ENCODE peak calls at places on chromosome 3, in nine cellular contexts. I is thyroid gland, M is colonic mucosa, O is lower lobe of right lung, Z is RWPE1, K is H9, U is coronary artery, J is left ventricle myocardium inferior, Q is GM13977. G is an unnamed sample.
A peak's percentile ranks its signal among the peaks of the same experiment; 100 is the strongest.

GRCh38 chr3:36164400-36164799 is 215.9 kb upstream of the STAC start:
- DNase-seq in I (no peak), M (no peak), O (no peak), Z (no peak), K (no peak), U (no peak), J (no peak), Q (no peak), G (no peak)

GRCh38 chr3:126016616-126017015 is 47.6 kb downstream of the ROPN1B start:
- DNase-seq in I (no peak), M (no peak), O (no peak), Z (no peak), K (no peak), U (no peak), J (no peak), Q (no peak), G (no peak)

GRCh38 chr3:30508319-30508718 is 98.1 kb upstream of the TGFBR2 start:
- DNase-seq in I (no peak), M (no peak), O (no peak), Z (no peak), K (no peak), U (no peak), J (no peak), Q (no peak), G (no peak)

GRCh38 chr3:11154036-11154952 is at the start of gene HRH1:
- DNase-seq in I (peak; percentile 3), M (peak; percentile 21), O (no peak), Z (peak; percentile 13), K (no peak), U (no peak), J (peak; percentile 35), Q (no peak), G (peak; percentile 40)

GRCh38 chr3:8982509-8982908 is 19.2 kb upstream of the RAD18 start:
- DNase-seq in I (no peak), M (no peak), O (no peak), Z (no peak), K (no peak), U (no peak), J (no peak), Q (no peak), G (no peak)

GRCh38 chr3:134147411-134147810 is 103.2 kb downstream of the RYK start:
- DNase-seq in I (no peak), M (no peak), O (no peak), Z (no peak), K (no peak), U (no peak), J (no peak), Q (no peak), G (no peak)

GRCh38 chr3:5162102-5162501 is 25.4 kb upstream of the EDEM1 start:
- DNase-seq in I (no peak), M (no peak), O (no peak), Z (no peak), K (no peak), U (no peak), J (no peak), Q (no peak), G (no peak)

GRCh38 chr3:11847607-11848006 is 922 bp upstream of the TAMM41 start:
- DNase-seq in I (no peak), M (no peak), O (no peak), Z (no peak), K (no peak), U (no peak), J (no peak), Q (peak; percentile 22), G (peak; percentile 42)

GRCh38 chr3:194579091-194579606 is 54.1 kb downstream of the TMEM44 start:
- DNase-seq in I (no peak), M (no peak), O (no peak), Z (no peak), K (no peak), U (peak; percentile 83), J (peak; percentile 75), Q (no peak), G (no peak)

GRCh38 chr3:3800076-3800448 is 831 bp downstream of the LRRN1 start:
- DNase-seq in I (peak; percentile 23), M (peak; percentile 20), O (peak; percentile 44), Z (no peak), K (peak; percentile 34), U (no peak), J (no peak), Q (peak; percentile 32), G (peak; percentile 12)

GRCh38 chr3:63352008-63352279 is 73.8 kb downstream of the SYNPR start:
- DNase-seq in I (no peak), M (peak; percentile 80), O (no peak), Z (no peak), K (no peak), U (no peak), J (no peak), Q (no peak), G (no peak)

GRCh38 chr3:192130534-192131132 is 596.7 kb downstream of the FGF12 start:
- DNase-seq in I (peak; percentile 51), M (peak; percentile 36), O (no peak), Z (peak; percentile 36), K (peak; percentile 50), U (no peak), J (peak; percentile 21), Q (peak; percentile 18), G (peak; percentile 19)

GRCh38 chr3:31533169-31533870 is 595 bp downstream of the STT3B start:
- DNase-seq in I (peak; percentile 63), M (peak; percentile 67), O (peak; percentile 78), Z (peak; percentile 33), K (peak; percentile 40), U (peak; percentile 78), J (peak; percentile 52), Q (peak; percentile 39), G (peak; percentile 74)

GRCh38 chr3:31531992-31532586 is 636 bp upstream of the STT3B start:
- DNase-seq in I (peak; percentile 100), M (peak; percentile 99), O (peak; percentile 100), Z (peak; percentile 96), K (peak; percentile 99), U (peak; percentile 99), J (peak; percentile 99), Q (peak; percentile 99), G (peak; percentile 99)

GRCh38 chr3:31530039-31530983 is 2.4 kb upstream of the STT3B start:
- DNase-seq in I (no peak), M (no peak), O (no peak), Z (no peak), K (no peak), U (no peak), J (no peak), Q (no peak), G (no peak)

GRCh38 chr3:31532587-31533168 is at the start of gene STT3B:
- DNase-seq in I (peak; percentile 83), M (peak; percentile 86), O (peak; percentile 89), Z (peak; percentile 48), K (peak; percentile 78), U (no peak), J (peak; percentile 86), Q (peak; percentile 84), G (peak; percentile 86)

GRCh38 chr3:31531465-31531991 is 1.2 kb upstream of the STT3B start:
- DNase-seq in I (no peak), M (no peak), O (no peak), Z (no peak), K (no peak), U (no peak), J (no peak), Q (no peak), G (peak; percentile 91)
- TF ChIP-seq CTCF in I (no peak), M (no peak), O (peak; percentile 30), Z (peak; percentile 27), K (peak; percentile 38), U (no peak), J (peak; percentile 34), Q (no peak), G (no peak)

DNA sequence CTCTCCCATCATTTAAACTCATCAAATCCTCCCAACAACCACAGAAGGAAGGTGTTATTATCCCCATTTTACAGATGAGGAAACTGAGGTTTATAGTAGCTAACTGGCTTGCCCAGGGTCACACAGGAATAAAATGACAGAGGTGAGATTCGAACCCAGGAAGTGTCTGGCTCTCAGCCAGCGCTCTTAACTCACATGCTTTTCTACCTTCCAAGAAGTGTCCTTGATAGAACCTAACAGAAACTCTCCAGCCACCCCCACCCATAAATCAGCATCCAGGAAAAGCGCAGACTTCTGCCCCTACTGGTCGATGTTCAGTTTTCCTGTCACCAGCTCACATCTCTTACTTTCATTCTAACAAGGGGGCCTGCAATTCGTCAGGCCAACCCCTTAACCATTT is 51.7 kb downstream of the SPATA12 start:
- DNase-seq in I (no peak), M (no peak), O (no peak), Z (no peak), K (peak; percentile 52), U (no peak), J (no peak), Q (no peak), G (peak; percentile 13)
- TF ChIP-seq CTCF in I (no peak), M (no peak), O (no peak), Z (no peak), K (peak; percentile 64), U (no peak), J (no peak), Q (peak; percentile 23), G (no peak)

GRCh38 chr3:45693941-45694521 is 4.8 kb downstream of the SACM1L start:
- DNase-seq in I (no peak), M (no peak), O (no peak), Z (no peak), K (no peak), U (no peak), J (no peak), Q (peak; percentile 24), G (peak; percentile 76)

GRCh38 chr3:45690331-45691035 is 1.3 kb downstream of the SACM1L start:
- DNase-seq in I (no peak), M (no peak), O (no peak), Z (no peak), K (no peak), U (no peak), J (no peak), Q (no peak), G (peak; percentile 48)

GRCh38 chr3:45688882-45689786 is at the start of gene SACM1L:
- DNase-seq in I (peak; percentile 99), M (peak; percentile 99), O (peak; percentile 98), Z (peak; percentile 86), K (peak; percentile 98), U (peak; percentile 99), J (peak; percentile 98), Q (peak; percentile 89), G (peak; percentile 97)

GRCh38 chr3:45689787-45690145 is 570 bp downstream of the SACM1L start:
- DNase-seq in I (no peak), M (no peak), O (no peak), Z (no peak), K (no peak), U (no peak), J (no peak), Q (no peak), G (no peak)

GRCh38 chr3:45692866-45693265 is 3.7 kb downstream of the SACM1L start:
- DNase-seq in I (no peak), M (no peak), O (no peak), Z (no peak), K (no peak), U (no peak), J (no peak), Q (no peak), G (no peak)
- TF ChIP-seq CTCF in I (no peak), M (no peak), O (no peak), Z (no peak), K (no peak), U (no peak), J (no peak), Q (no peak), G (no peak)

DNA sequence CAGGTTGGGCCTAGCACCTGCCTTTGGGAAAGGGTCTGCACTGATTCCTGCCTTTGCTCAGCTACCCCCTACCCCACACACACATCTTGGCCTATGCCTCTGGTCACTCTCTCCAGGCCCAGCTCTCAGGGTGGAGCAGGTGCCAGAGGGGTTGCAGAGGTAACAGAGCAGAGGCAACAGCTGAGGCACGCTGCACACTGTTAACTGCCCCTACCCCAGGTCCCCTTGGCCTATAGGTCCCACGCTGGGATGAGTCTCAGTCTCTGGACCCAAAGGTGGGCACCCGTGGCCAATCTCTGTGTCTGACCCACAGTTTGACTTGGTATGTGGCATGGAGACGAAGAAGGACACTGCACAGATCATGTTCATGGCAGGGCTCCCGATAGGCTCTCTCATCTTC is 24.8 kb downstream of the SLC22A14 start:
- DNase-seq in I (no peak), M (no peak), O (no peak), Z (no peak), K (no peak), U (no peak), J (no peak), Q (no peak), G (no peak)
- TF ChIP-seq CTCF in I (no peak), M (no peak), O (no peak), Z (no peak), K (no peak), U (no peak), J (no peak), Q (no peak), G (no peak)

G was measured in activated CD8-positive, alpha-beta T cell treated with anti-CD3 and anti-CD28 coated beads for 36 hours.